ENCODE peak calls at places on chromosomes 6 and 20, in nine cellular contexts. X is heart right ventricle, Z is psoas muscle, S is cardiac muscle cell, L is body of pancreas, O is IMR-90, A is lung, K is endodermal cell, U is bronchial epithelial cell. H is an unnamed sample. For H3K27me3, the result is how much of the 10 kb centered on the place peaks cover.

GRCh38 chr6:132734694-132735236 is 20.9 kb upstream of the VNN1 start:
- DNase-seq in X (no peak), Z (no peak), S (peak), L (no peak), O (peak), A (no peak), K (no peak), U (peak), H (no peak)

GRCh38 chr20:10603378-10603777 is 70.4 kb downstream of the JAG1 start:
- DNase-seq in X (no peak), Z (no peak), S (no peak), L (no peak), O (no peak), A (no peak), K (no peak), U (no peak), H (no peak)

GRCh38 chr6:95094751-95095150 is 482.6 kb upstream of the MANEA start:
- DNase-seq in X (no peak), Z (no peak), S (no peak), L (no peak), O (peak), A (no peak), K (no peak), U (peak), H (no peak)

GRCh38 chr20:37946946-37947345 is 44.0 kb downstream of the VSTM2L start:
- DNase-seq in X (no peak), Z (no peak), S (no peak), L (no peak), O (no peak), A (no peak), K (peak), U (no peak), H (no peak)

GRCh38 chr20:4691753-4692152 is 30.0 kb upstream of the PRND start:
- DNase-seq in X (no peak), Z (no peak), S (no peak), L (no peak), O (no peak), A (no peak), K (no peak), U (no peak), H (no peak)

GRCh38 chr20:54668271-54669053 is 193.1 kb downstream of the DOK5 start:
- DNase-seq in X (no peak), Z (no peak), S (peak), L (peak), O (peak), A (no peak), K (peak), U (peak), H (no peak)

GRCh38 chr6:83852528-83853177 is 507 bp upstream of the RIPPLY2 start:
- DNase-seq in X (no peak), Z (no peak), S (no peak), L (no peak), O (no peak), A (no peak), K (no peak), U (no peak), H (no peak)

GRCh38 chr6:158737710-158738615 is 81.2 kb downstream of the EZR start:
- DNase-seq in X (no peak), Z (no peak), S (no peak), L (no peak), O (peak), A (no peak), K (no peak), U (peak), H (no peak)

GRCh38 chr6:6284231-6284966 is 36.1 kb downstream of the F13A1 start:
- DNase-seq in X (no peak), Z (no peak), S (no peak), L (no peak), O (no peak), A (no peak), K (no peak), U (no peak), H (no peak)

GRCh38 chr6:144297498-144298166 is 12.5 kb downstream of the UTRN start:
- DNase-seq in X (no peak), Z (no peak), S (peak), L (no peak), O (no peak), A (peak), K (peak), U (no peak), H (no peak)

GRCh38 chr6:23027281-23027680 is 457.9 kb downstream of the HDGFL1 start:
- DNase-seq in X (no peak), Z (no peak), S (no peak), L (no peak), O (no peak), A (no peak), K (no peak), U (peak), H (peak)

GRCh38 chr6:36126553-36127458 is 3.5 kb upstream of the MAPK13 start:
- DNase-seq in X (no peak), Z (no peak), S (no peak), L (no peak), O (peak), A (no peak), K (no peak), U (peak), H (no peak)

GRCh38 chr20:5433352-5433751 is 116.6 kb upstream of the PROKR2 start:
- DNase-seq in X (no peak), Z (no peak), S (no peak), L (no peak), O (no peak), A (no peak), K (no peak), U (no peak), H (peak)

GRCh38 chr6:231779-232178 is 60.5 kb upstream of the DUSP22 start:
- DNase-seq in X (no peak), Z (no peak), S (no peak), L (no peak), O (no peak), A (no peak), K (no peak), U (no peak), H (no peak)

GRCh38 chr6:149077208-149077607 is 240.3 kb upstream of the TAB2 start:
- DNase-seq in X (no peak), Z (no peak), S (no peak), L (no peak), O (peak), A (no peak), K (no peak), U (no peak), H (no peak)

GRCh38 chr6:45728674-45729073 is 287.0 kb downstream of the CLIC5 start:
- DNase-seq in X (no peak), Z (no peak), S (no peak), L (no peak), O (peak), A (no peak), K (no peak), U (peak), H (no peak)

GRCh38 chr6:121847806-121848522 is 412.5 kb downstream of the GJA1 start:
- DNase-seq in X (no peak), Z (no peak), S (no peak), L (no peak), O (no peak), A (no peak), K (peak), U (no peak), H (peak)

GRCh38 chr6:13453771-13454251 is 33.6 kb downstream of the GFOD1 start:
- DNase-seq in X (no peak), Z (no peak), S (no peak), L (no peak), O (peak), A (no peak), K (peak), U (peak), H (no peak)

GRCh38 chr6:35973670-35974222 is 50.7 kb downstream of the SLC26A8 start:
- DNase-seq in X (no peak), Z (no peak), S (no peak), L (no peak), O (no peak), A (no peak), K (no peak), U (peak), H (no peak)

GRCh38 chr6:94184666-94185464 is 765.5 kb upstream of the EPHA7 start:
- DNase-seq in X (no peak), Z (no peak), S (no peak), L (no peak), O (no peak), A (no peak), K (no peak), U (no peak), H (no peak)

GRCh38 chr6:32622545-32623401 is 14.4 kb upstream of the HLA-DQA1 start:
- DNase-seq in X (peak), Z (peak), S (peak), L (no peak), O (peak), A (no peak), K (peak), U (peak), H (no peak)

GRCh38 chr6:106163966-106164877 is 78.1 kb downstream of the PRDM1 start:
- DNase-seq in X (no peak), Z (peak), S (no peak), L (no peak), O (peak), A (peak), K (no peak), U (no peak), H (no peak)

DNA sequence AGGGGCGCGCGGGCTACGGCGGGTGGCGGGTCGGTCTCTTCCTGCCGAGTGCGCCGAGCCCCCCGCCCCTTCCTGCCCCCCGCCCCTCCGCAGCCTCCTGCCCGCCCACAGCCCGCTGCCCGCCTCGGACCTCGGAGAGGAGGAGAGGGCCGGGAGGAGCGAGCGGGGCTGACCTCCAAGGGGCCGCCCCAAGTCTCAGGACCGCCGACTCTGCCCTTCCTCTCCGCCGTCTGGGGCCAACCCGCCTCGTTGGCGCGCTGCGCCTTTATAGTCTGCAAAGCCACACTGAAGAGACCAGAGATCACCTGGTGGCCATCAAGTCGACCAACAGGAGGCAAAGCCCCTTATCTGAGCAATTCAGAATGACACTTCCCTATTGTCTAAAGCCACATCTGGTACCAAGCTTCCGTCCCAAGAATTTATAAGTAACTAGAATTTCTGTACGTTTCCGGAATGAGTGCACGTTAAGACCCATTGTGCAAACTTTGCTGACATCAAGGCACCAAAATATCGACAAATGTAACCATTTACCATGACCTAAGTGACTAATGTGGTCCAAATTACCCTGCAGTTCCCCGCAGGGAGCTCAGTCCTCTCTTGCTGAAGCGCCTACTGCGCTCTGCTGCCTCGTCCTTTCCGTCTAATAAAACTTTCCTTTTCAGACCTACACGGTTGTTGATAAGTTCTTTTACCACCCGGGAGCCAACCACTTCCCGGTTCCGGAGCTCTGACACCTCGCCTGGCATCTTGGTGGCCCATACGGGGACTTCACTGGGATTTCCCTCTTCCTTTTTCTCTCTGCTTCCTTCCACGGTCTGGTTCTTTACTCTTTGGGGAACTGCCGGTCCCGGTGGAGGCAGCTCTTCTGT is at the start of gene CPXM1:
- DNase-seq in X (no peak), Z (no peak), S (peak), L (no peak), O (no peak), A (no peak), K (peak), U (no peak), H (no peak)
- H3K27me3 ChIP-seq in X (half or more), Z (under half), S (half or more), L (under half), O (half or more), A (under half), K (under half), U (under half), H (under half)

DNA sequence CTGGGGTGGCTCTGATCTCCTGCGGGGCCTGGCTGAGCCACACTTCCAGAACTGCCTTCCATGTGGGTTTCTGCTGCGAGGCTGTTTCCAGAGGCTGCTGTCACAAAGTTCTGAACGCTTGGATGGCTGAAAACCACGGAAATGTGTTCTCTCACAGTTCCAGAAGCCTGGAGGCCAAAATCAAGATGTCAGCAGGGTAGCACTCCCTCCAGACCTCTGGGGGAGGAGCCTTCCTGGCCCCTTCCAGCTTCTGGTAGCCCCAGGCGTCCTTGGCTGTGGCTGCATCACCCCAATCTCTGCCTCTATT is 23.7 kb upstream of the BMP7 start:
- DNase-seq in X (no peak), Z (no peak), S (no peak), L (no peak), O (no peak), A (no peak), K (no peak), U (no peak), H (no peak)
- H3K27me3 ChIP-seq in X (half or more), Z (under half), S (under half), L (under half), O (under half), A (under half), K (under half), U (under half), H (under half)

GRCh38 chr20:19771031-19771430 is 13.0 kb downstream of the RIN2 start:
- DNase-seq in X (no peak), Z (no peak), S (no peak), L (no peak), O (no peak), A (no peak), K (no peak), U (no peak), H (no peak)
- H3K27me3 ChIP-seq in X (under half), Z (under half), S (under half), L (under half), O (under half), A (under half), K (under half), U (under half), H (under half)

DNA sequence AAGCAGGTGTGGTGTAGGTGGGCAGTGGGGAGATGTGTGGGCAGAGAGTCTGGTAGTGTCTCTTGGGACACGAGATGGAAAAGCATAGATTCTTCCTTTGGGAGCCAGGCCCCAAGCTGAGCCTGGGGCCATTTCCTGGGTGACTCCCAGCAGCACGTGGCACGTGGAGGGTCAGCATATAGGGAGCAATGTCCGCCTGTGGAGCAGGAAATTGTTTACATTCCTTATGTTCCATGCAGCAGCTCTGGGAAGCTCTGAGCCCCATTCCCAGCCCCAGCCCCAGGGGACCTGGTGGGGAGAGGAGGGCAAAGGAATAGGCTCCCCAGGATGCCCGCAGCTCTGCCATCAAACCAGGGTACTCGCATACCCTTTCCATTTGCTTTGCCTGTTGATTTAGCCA is 57.6 kb downstream of the DAAM2 start:
- DNase-seq in X (no peak), Z (no peak), S (no peak), L (no peak), O (peak), A (no peak), K (no peak), U (no peak), H (no peak)
- H3K27me3 ChIP-seq in X (under half), Z (under half), S (under half), L (under half), O (under half), A (under half), K (under half), U (under half), H (under half)

GRCh38 chr6:113082691-113083090 is 735.6 kb downstream of the RFPL4B start:
- DNase-seq in X (no peak), Z (no peak), S (no peak), L (no peak), O (peak), A (no peak), K (no peak), U (peak), H (no peak)
- H3K27me3 ChIP-seq in X (under half), Z (under half), S (under half), L (under half), O (under half), A (under half), K (under half), U (under half), H (under half)

GRCh38 chr20:2527762-2528161 is 8.6 kb upstream of the TMC2 start:
- DNase-seq in X (no peak), Z (no peak), S (no peak), L (no peak), O (no peak), A (no peak), K (no peak), U (no peak), H (no peak)
- H3K27me3 ChIP-seq in X (under half), Z (under half), S (half or more), L (under half), O (under half), A (under half), K (half or more), U (under half), H (under half)

GRCh38 chr6:26254666-26255176 is 110.3 kb upstream of the BTN3A2 start:
- DNase-seq in X (no peak), Z (no peak), S (no peak), L (no peak), O (no peak), A (no peak), K (no peak), U (no peak), H (no peak)
- H3K27me3 ChIP-seq in X (half or more), Z (under half), S (under half), L (under half), O (under half), A (under half), K (under half), U (under half), H (half or more)

GRCh38 chr20:61819484-61819846 is 246.2 kb downstream of the TAF4 start:
- DNase-seq in X (no peak), Z (no peak), S (no peak), L (no peak), O (no peak), A (no peak), K (no peak), U (no peak), H (no peak)

GRCh38 chr20:61817061-61817460 is 248.6 kb downstream of the TAF4 start:
- DNase-seq in X (no peak), Z (peak), S (no peak), L (no peak), O (no peak), A (no peak), K (no peak), U (no peak), H (no peak)

GRCh38 chr20:61818746-61819483 is 246.8 kb downstream of the TAF4 start:
- DNase-seq in X (no peak), Z (peak), S (no peak), L (no peak), O (no peak), A (no peak), K (no peak), U (no peak), H (no peak)

GRCh38 chr20:61816606-61817005 is 249.1 kb downstream of the TAF4 start:
- DNase-seq in X (no peak), Z (peak), S (no peak), L (no peak), O (no peak), A (no peak), K (no peak), U (no peak), H (no peak)

DNA sequence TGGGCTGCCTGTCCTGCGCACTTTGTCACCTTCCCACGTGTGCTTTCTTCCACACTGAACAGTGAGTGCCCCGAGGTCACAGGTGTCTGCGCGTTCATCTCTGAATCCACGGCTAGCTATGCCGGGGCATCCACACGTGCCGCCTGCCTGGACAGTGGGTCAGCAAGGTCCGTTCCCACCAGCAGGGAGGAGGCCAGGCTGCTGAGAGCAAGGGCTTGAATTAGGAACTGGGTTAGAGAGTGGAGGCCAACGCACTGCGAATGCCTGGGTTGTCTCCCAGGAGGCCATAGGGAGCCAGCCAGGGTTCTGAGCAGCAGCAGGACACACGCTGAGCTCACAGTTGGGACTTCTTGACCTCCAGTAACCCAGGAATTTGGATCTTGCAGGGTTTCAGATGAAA is 248.1 kb downstream of the TAF4 start:
- DNase-seq in X (no peak), Z (peak), S (no peak), L (no peak), O (no peak), A (no peak), K (no peak), U (no peak), H (no peak)
- H3K27me3 ChIP-seq in X (under half), Z (under half), S (under half), L (under half), O (under half), A (under half), K (under half), U (under half), H (under half)

DNA sequence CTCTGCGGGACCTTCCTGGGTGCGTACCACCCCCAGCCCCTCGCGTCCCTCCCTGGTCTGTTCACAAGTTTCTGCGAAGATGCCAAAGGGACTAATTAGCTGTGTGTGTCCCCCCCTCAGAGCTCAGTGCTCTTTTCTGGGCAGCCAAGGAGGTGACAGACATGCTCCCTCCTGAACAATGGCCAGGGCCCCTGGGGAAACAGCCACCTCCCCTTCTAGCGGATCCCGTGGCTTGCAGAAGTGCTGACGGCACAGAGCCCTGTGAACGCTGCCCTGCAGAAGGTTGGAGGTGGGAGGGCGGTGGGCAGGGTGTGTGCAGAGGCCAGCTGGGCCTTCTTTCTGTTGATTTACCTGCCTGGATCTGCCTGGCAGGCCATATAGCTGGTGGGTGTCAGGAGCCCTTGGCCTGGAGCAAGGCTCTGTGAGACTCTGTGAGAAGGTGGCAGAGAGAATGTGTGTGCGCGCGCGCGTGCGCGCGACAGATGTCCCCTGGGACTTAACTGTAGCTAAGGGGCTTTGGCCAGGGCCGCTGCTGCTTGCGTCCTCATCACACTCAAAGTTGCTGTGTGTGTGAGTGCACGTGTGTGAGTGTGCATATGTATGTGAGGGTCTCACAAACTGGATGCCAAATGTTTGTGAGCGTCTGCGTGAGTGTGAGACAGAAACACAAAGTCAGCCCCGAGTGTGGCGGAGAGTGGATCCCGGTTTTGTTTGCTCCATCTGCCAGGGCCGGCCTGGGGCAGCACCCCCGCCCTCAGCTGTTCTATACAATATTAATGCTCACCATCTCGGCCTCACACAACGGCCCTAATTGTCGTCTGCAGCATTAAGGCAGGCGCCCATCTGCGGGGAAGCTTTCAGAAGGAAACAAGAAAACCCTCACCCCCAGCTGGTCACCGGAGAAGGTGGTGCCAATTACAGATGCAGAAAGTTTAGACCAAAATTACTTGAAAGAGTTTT is 3.4 kb upstream of the MYT1 start:
- DNase-seq in X (no peak), Z (no peak), S (no peak), L (no peak), O (no peak), A (no peak), K (peak), U (no peak), H (no peak)
- H3K27me3 ChIP-seq in X (half or more), Z (under half), S (half or more), L (under half), O (half or more), A (under half), K (under half), U (under half), H (half or more)

H was measured in dorsolateral prefrontal cortex.